ENCODE peak calls at places on chromosomes 12 and 14, in seven cellular contexts. F is fibroblast of pulmonary artery, N is Calu3, Q is GM10248, Z is mammary epithelial cell, J is upper lobe of left lung, K is fibroblast of the aortic adventitia. L is an unnamed sample.

GRCh38 chr14:21268612-21269251 is 510 bp downstream of the HNRNPC start:
- DNase-seq in F (peak), N (peak), Q (no peak), Z (peak), J (peak), K (peak), L (no peak)

GRCh38 chr14:50836515-50836914 is 5.6 kb upstream of the NIN start:
- DNase-seq in F (no peak), N (no peak), Q (no peak), Z (no peak), J (no peak), K (no peak), L (no peak)

GRCh38 chr12:93990832-93991748 is 157.3 kb upstream of the PLXNC1 start:
- DNase-seq in F (peak), N (no peak), Q (no peak), Z (no peak), J (no peak), K (peak), L (no peak)

GRCh38 chr12:6919588-6919987 is 5.2 kb downstream of the ENO2 start:
- DNase-seq in F (no peak), N (no peak), Q (no peak), Z (peak), J (no peak), K (no peak), L (no peak)

GRCh38 chr12:68176252-68176651 is 16.7 kb upstream of the IFNG start:
- DNase-seq in F (no peak), N (no peak), Q (no peak), Z (peak), J (no peak), K (no peak), L (no peak)

GRCh38 chr14:73242274-73242960 is 5.1 kb downstream of the PAPLN start:
- DNase-seq in F (no peak), N (no peak), Q (no peak), Z (no peak), J (peak), K (peak), L (no peak)

GRCh38 chr12:132804426-132804861 is 24.2 kb downstream of the GOLGA3 start:
- DNase-seq in F (no peak), N (peak), Q (no peak), Z (peak), J (no peak), K (no peak), L (no peak)

GRCh38 chr14:100989924-100990323 is 86.4 kb upstream of the RTL1 start:
- DNase-seq in F (no peak), N (no peak), Q (no peak), Z (peak), J (no peak), K (no peak), L (no peak)

GRCh38 chr12:55789171-55789570 is 28.4 kb downstream of the SARNP start:
- DNase-seq in F (no peak), N (no peak), Q (no peak), Z (no peak), J (no peak), K (no peak), L (no peak)

GRCh38 chr14:35878272-35879140 is 52.4 kb downstream of the BRMS1L start:
- DNase-seq in F (peak), N (peak), Q (no peak), Z (peak), J (peak), K (peak), L (no peak)

GRCh38 chr14:70448633-70449032 is 3.3 kb upstream of the ADAM21 start:
- DNase-seq in F (peak), N (no peak), Q (no peak), Z (peak), J (no peak), K (peak), L (no peak)

GRCh38 chr14:96094656-96095055 is 55.5 kb downstream of the C14orf132 start:
- DNase-seq in F (no peak), N (no peak), Q (no peak), Z (no peak), J (no peak), K (no peak), L (no peak)

GRCh38 chr14:101108579-101109346 is 205.2 kb upstream of the RTL1 start:
- DNase-seq in F (no peak), N (no peak), Q (no peak), Z (no peak), J (no peak), K (no peak), L (no peak)

GRCh38 chr14:74528886-74529285 is 35.3 kb downstream of the ISCA2 start:
- DNase-seq in F (no peak), N (no peak), Q (no peak), Z (no peak), J (no peak), K (no peak), L (no peak)

GRCh38 chr14:22155582-22155981 is 433.4 kb downstream of the DAD1 start:
- DNase-seq in F (no peak), N (no peak), Q (no peak), Z (peak), J (no peak), K (no peak), L (no peak)

GRCh38 chr14:59570122-59570521 is 6.5 kb downstream of the CCDC175 start:
- DNase-seq in F (peak), N (peak), Q (no peak), Z (no peak), J (no peak), K (no peak), L (no peak)
- TF ChIP-seq CTCF in F (peak), N (no peak), Q (no peak), Z (no peak), J (no peak), K (no peak), L (no peak)

DNA sequence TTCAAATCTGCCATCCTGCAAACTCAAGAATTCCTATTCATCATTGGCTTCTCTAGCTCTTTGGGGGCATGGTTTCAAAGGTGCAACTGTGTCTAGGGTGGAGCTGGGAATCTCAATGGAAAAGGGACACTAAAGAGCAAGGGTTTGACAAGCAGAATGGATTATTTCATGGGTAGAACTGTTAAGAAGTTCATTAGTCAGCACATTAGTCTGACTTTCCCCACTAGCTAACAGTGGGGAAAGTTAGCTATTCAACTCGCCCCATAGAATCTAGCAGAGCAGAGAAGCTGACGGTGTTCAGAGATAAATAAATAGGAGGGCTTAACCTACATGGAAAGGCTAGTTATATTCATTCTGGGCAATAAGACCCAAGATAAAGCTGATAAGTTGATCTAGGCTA is 153.9 kb downstream of the EMP1 start:
- DNase-seq in F (no peak), N (no peak), Q (no peak), Z (no peak), J (no peak), K (no peak), L (no peak)
- TF ChIP-seq CTCF in F (no peak), N (no peak), Q (no peak), Z (no peak), J (no peak), K (no peak), L (no peak)

GRCh38 chr14:106209745-106210144 is 683.4 kb downstream of the TMEM121 start:
- DNase-seq in F (no peak), N (no peak), Q (no peak), Z (no peak), J (no peak), K (no peak), L (no peak)
- TF ChIP-seq CTCF in F (no peak), N (no peak), Q (no peak), Z (no peak), J (no peak), K (no peak), L (no peak)

GRCh38 chr14:25032092-25032784 is 17.7 kb downstream of the STXBP6 start:
- DNase-seq in F (no peak), N (peak), Q (no peak), Z (no peak), J (no peak), K (no peak), L (no peak)
- TF ChIP-seq CTCF in F (peak), N (no peak), Q (no peak), Z (no peak), J (no peak), K (no peak), L (no peak)

DNA sequence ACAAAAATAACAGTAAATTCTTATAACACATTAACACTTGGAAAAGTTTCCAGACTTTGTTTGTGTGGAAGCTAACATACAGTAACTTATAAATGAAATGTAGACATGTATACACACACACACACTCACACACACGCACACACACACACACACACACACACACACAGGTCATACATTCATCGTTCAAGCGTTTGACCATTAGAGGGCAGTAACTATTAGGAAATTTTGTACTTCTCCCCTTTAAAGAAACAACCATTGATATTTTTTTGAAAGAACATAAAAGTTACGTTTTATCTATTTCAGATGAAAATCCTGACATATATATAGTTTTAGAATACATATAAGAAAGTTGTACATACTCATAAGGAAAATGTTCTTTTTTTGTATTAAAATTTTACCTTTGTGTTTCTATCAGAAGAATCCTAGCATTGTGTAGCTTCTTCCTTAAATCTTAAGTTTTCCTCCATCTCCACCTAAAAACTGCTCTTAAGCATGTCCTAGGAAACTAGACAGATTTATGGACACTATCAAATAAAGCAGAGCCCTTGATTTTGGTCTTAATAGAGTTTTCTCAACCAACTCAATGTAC is 29.0 kb downstream of the PTPRQ start:
- DNase-seq in F (peak), N (peak), Q (peak), Z (peak), J (no peak), K (peak), L (no peak)
- TF ChIP-seq CTCF in F (peak), N (peak), Q (peak), Z (peak), J (peak), K (peak), L (no peak)

GRCh38 chr14:88468396-88468795 is 82.9 kb downstream of the SPATA7 start:
- DNase-seq in F (peak), N (no peak), Q (no peak), Z (peak), J (no peak), K (peak), L (no peak)

DNA sequence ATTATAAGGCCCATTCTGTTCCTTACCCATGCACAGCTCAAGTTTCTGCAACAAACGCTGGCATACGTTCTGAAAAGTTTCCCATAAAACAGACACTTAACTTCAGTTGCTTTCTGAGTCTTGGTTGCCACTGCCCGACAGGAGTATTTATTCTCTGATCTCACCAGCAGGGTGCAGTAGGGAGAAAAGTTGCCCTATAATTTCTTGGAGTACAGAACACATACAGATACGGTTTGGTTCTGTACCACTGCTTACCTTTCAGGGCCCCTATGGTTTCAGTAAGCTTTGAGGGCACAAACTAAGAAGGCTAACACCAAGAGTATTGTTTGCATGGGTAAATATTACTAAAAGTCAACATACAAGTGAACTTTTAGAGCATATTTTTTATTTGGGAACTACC is 77.9 kb downstream of the SPATA7 start:
- DNase-seq in F (peak), N (peak), Q (peak), Z (no peak), J (no peak), K (no peak), L (no peak)
- TF ChIP-seq CTCF in F (peak), N (no peak), Q (peak), Z (peak), J (peak), K (peak), L (peak)

GRCh38 chr14:65230287-65230728 is 128.0 kb upstream of the MAX start:
- DNase-seq in F (peak), N (peak), Q (no peak), Z (no peak), J (peak), K (peak), L (no peak)
- TF ChIP-seq CTCF in F (no peak), N (no peak), Q (no peak), Z (no peak), J (no peak), K (no peak), L (no peak)